ENCODE peak calls at places on chromosomes 7 and 10, in ten cellular contexts. D is stimulated activated CD4-positive, alpha-beta T cell treated with anti-CD3 and anti-CD28 coated beads, Interleukin-1b, Interleukin-23, amount 100 ng/mL, for 1 hour; Z is fibroblast of the conjunctiva; H is choroid plexus epithelial cell; P is activated T-cell treated with anti-CD3 and anti-CD28 coated beads for 24 hours; L is prostate gland; N is MCF 10A; S is activated CD8-positive, alpha-beta memory T cell treated with anti-CD3 and anti-CD28 coated beads, Interleukin-2, amount 50 U/mL, for 48 hours; G is NCI-H526; V is AG04449. U is an unnamed sample.

GRCh38 chr7:45479781-45480180 is 94.4 kb upstream of the ADCY1 start:
- DNase-seq in D (no peak), H (no peak), Z (no peak), P (no peak), V (no peak), L (no peak), N (no peak), S (no peak), G (no peak), U (peak; percentile 39)

GRCh38 chr10:95818663-95819062 is 62.7 kb downstream of the ENTPD1 start:
- DNase-seq in H (peak; percentile 90), N (peak; percentile 49), V (peak; percentile 55), Z (peak; percentile 18), D (no peak), P (no peak), L (no peak), S (no peak), G (no peak), U (peak; percentile 39)

GRCh38 chr10:126646101-126646500 is 24.4 kb downstream of the C10orf90 start:
- DNase-seq in G (no peak), N (peak; percentile 13), L (no peak), H (peak; percentile 74), D (no peak), P (no peak), Z (no peak), S (no peak), V (no peak), U (peak; percentile 75)

GRCh38 chr10:75541411-75541810 is 110.0 kb downstream of the LRMDA start:
- DNase-seq in L (no peak), H (no peak), Z (no peak), V (no peak), G (no peak), D (no peak), N (no peak), S (no peak), P (no peak), U (no peak)

GRCh38 chr7:20112646-20113045 is 104.5 kb downstream of the MACC1 start:
- DNase-seq in P (no peak), D (no peak), N (no peak), G (no peak), Z (no peak), S (no peak), V (no peak), L (no peak), H (no peak), U (no peak)

GRCh38 chr7:134875867-134876266 is 96.4 kb downstream of the CALD1 start:
- DNase-seq in S (no peak), D (no peak), Z (peak; percentile 75), N (peak; percentile 21), L (no peak), P (no peak), H (peak; percentile 86), V (no peak), G (no peak), U (peak; percentile 60)

GRCh38 chr10:130492266-130492934 is 356.2 kb downstream of the GLRX3 start:
- DNase-seq in P (no peak), Z (no peak), D (no peak), V (no peak), G (no peak), N (no peak), L (no peak), S (no peak), H (no peak), U (no peak)

GRCh38 chr10:14084875-14085274 is 245.8 kb downstream of the FRMD4A start:
- DNase-seq in V (no peak), L (no peak), S (no peak), Z (no peak), H (peak; percentile 75), G (no peak), D (no peak), N (peak; percentile 12), P (no peak), U (peak; percentile 65)

GRCh38 chr10:9158675-9159074 is 1104.2 kb downstream of the GATA3 start:
- DNase-seq in Z (no peak), L (no peak), S (no peak), P (no peak), G (no peak), H (no peak), V (no peak), N (peak; percentile 74), D (no peak), U (peak; percentile 49)

GRCh38 chr7:40098810-40099209 is 35.6 kb downstream of the MPLKIP start:
- DNase-seq in P (no peak), H (no peak), Z (no peak), V (no peak), N (no peak), G (no peak), D (no peak), L (no peak), S (no peak), U (no peak)

GRCh38 chr10:133070402-133070801 is 17.3 kb upstream of the ADGRA1 start:
- DNase-seq in D (no peak), Z (no peak), S (no peak), H (no peak), G (no peak), N (no peak), P (no peak), L (no peak), V (no peak), U (no peak)

GRCh38 chr7:103710247-103710646 is 264.2 kb upstream of the SLC26A5 start:
- DNase-seq in V (peak; percentile 5), G (no peak), S (no peak), Z (no peak), H (no peak), P (no peak), N (no peak), D (no peak), L (no peak), U (peak; percentile 48)

GRCh38 chr10:484441-484924 is 205.0 kb downstream of the DIP2C start:
- DNase-seq in D (no peak), V (no peak), H (peak; percentile 84), Z (no peak), P (no peak), G (no peak), S (peak; percentile 51), L (no peak), N (no peak), U (peak; percentile 52)

GRCh38 chr10:47311193-47311899 is 10.9 kb upstream of the GDF2 start:
- DNase-seq in V (no peak), Z (no peak), N (no peak), D (peak; percentile 29), H (peak; percentile 21), S (no peak), G (peak; percentile 13), P (no peak), L (no peak), U (no peak)

GRCh38 chr10:30639946-30640786 is 10.6 kb upstream of the LYZL2 start:
- DNase-seq in Z (peak; percentile 49), L (no peak), V (no peak), D (no peak), G (peak; percentile 38), H (peak; percentile 83), S (no peak), N (peak; percentile 57), P (no peak), U (peak; percentile 39)

GRCh38 chr7:98276241-98276761 is 5.2 kb upstream of the BRI3 start:
- DNase-seq in Z (peak; percentile 47), L (peak; percentile 71), H (peak; percentile 94), G (no peak), S (no peak), N (no peak), V (no peak), D (no peak), P (no peak), U (no peak)

GRCh38 chr10:116113721-116114501 is 159.1 kb downstream of the GFRA1 start:
- DNase-seq in D (no peak), L (no peak), V (peak; percentile 40), G (no peak), N (peak; percentile 42), S (no peak), Z (peak; percentile 12), P (no peak), H (no peak), U (peak; percentile 90)

GRCh38 chr10:128885573-128886555 is 581.2 kb upstream of the MGMT start:
- DNase-seq in N (no peak), G (no peak), D (no peak), L (no peak), V (no peak), S (no peak), P (no peak), Z (no peak), H (no peak), U (no peak)

GRCh38 chr10:12500406-12501303 is 151.3 kb downstream of the CAMK1D start:
- DNase-seq in P (no peak), V (no peak), G (no peak), L (no peak), N (peak; percentile 54), Z (no peak), S (no peak), D (no peak), H (peak; percentile 79), U (peak; percentile 46)

GRCh38 chr10:61994404-61995031 is 93.0 kb downstream of the ARID5B start:
- DNase-seq in P (no peak), S (no peak), L (no peak), N (no peak), G (no peak), H (no peak), Z (no peak), V (no peak), D (no peak), U (no peak)

GRCh38 chr7:91459539-91459938 is 195.3 kb downstream of the FZD1 start:
- DNase-seq in N (no peak), Z (no peak), H (no peak), L (no peak), G (no peak), D (no peak), S (no peak), P (no peak), V (no peak), U (no peak)

GRCh38 chr7:34133356-34133982 is 228.1 kb downstream of the BMPER start:
- DNase-seq in S (no peak), D (no peak), P (no peak), N (peak; percentile 72), G (no peak), V (peak; percentile 82), H (peak; percentile 40), Z (peak; percentile 74), L (peak; percentile 16), U (peak; percentile 93)

GRCh38 chr10:133278577-133279265 is 2.1 kb upstream of the ADAM8 start:
- DNase-seq in N (peak; percentile 90), Z (no peak), H (peak; percentile 69), S (no peak), G (no peak), V (no peak), D (no peak), P (no peak), L (peak; percentile 69), U (peak; percentile 96)

GRCh38 chr10:124926548-124926947 is 15.4 kb upstream of the ZRANB1 start:
- DNase-seq in N (no peak), G (no peak), L (no peak), Z (no peak), D (no peak), V (no peak), S (no peak), H (no peak), P (no peak), U (no peak)

GRCh38 chr10:45514283-45515270 is 140.6 kb downstream of the ALOX5 start:
- DNase-seq in G (peak; percentile 63), H (peak; percentile 29), P (no peak), V (no peak), S (no peak), D (no peak), Z (no peak), L (peak; percentile 51), N (no peak), U (no peak)

GRCh38 chr7:94241402-94241925 is 153.2 kb upstream of the COL1A2 start:
- DNase-seq in H (no peak), S (no peak), Z (no peak), G (no peak), V (no peak), D (no peak), P (no peak), L (no peak), N (no peak), U (no peak)

U was measured in M059J.